ENCODE peak calls at places on chromosome 19, in six cellular contexts. E is IMR-90, A is trophoblast cell, Y is mesendoderm, P is mesenchymal stem cell, M is H1. J is an unnamed sample. For H3K36me3, the result is how much of the 10 kb centered on the place peaks cover.

GRCh38 chr19:50702870-50703829 is 16.5 kb downstream of the SHANK1 start:
- DNase-seq in A (no peak), P (no peak), M (no peak), E (peak), Y (no peak), J (no peak)

GRCh38 chr19:18389095-18389735 is 3.3 kb downstream of the GDF15 start:
- DNase-seq in A (no peak), P (no peak), M (no peak), Y (no peak), E (no peak), J (no peak)

GRCh38 chr19:33208371-33208770 is 14.2 kb downstream of the LRP3 start:
- DNase-seq in M (no peak), P (no peak), A (no peak), Y (no peak), E (no peak), J (no peak)

GRCh38 chr19:457636-458035 is 3.2 kb downstream of the SHC2 start:
- DNase-seq in P (no peak), Y (no peak), A (no peak), M (no peak), E (no peak), J (no peak)

GRCh38 chr19:1363599-1363998 is 20.1 kb upstream of the NDUFS7 start:
- DNase-seq in P (no peak), Y (no peak), A (no peak), E (no peak), M (no peak), J (no peak)

GRCh38 chr19:37467608-37468090 is 405 bp upstream of the ZNF569 start:
- DNase-seq in E (no peak), Y (no peak), P (no peak), A (no peak), M (no peak), J (no peak)

GRCh38 chr19:48713041-48713863 is 6.3 kb downstream of the MAMSTR start:
- DNase-seq in P (peak), A (no peak), M (no peak), Y (peak), E (peak), J (no peak)

GRCh38 chr19:27694361-27695055 is 1518.4 kb downstream of the UQCRFS1 start:
- DNase-seq in Y (no peak), A (no peak), M (no peak), P (no peak), E (no peak), J (no peak)

GRCh38 chr19:23313196-23313595 is 63.0 kb upstream of the ZNF724 start:
- DNase-seq in E (no peak), Y (no peak), A (peak), P (no peak), M (no peak), J (no peak)

GRCh38 chr19:27777726-27778125 is 1435.2 kb downstream of the UQCRFS1 start:
- DNase-seq in A (no peak), M (no peak), Y (peak), E (no peak), P (no peak), J (no peak)

GRCh38 chr19:7921302-7921954 is 1.3 kb downstream of the SNAPC2 start:
- DNase-seq in M (no peak), E (no peak), A (no peak), Y (no peak), P (no peak), J (no peak)

GRCh38 chr19:21604351-21604926 is 99.0 kb downstream of the ZNF429 start:
- DNase-seq in Y (peak), A (no peak), P (peak), E (peak), M (no peak), J (no peak)
- H3K18ac ChIP-seq in Y (no peak), A (no peak), P (no peak), E (no peak), M (no peak), J (no peak)

DNA sequence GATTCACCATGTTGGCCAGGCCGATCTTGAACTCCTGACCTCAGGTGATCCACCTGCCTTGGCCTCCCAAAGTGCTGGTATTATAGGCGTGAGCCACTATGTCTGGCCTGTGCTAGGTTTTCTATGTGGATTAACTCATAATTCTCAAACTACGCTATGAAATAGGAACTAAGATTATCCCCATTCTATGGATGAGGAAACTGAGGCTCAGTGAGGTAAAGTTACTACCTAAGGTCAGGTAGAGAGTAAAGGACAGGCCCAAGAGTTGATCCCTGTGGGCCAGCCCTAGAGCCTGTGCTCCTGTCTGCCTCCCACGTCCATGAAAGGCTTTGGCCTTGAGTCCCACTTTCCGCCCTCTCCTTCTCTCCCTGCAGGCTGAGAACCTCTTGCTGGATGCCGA is 20.0 kb downstream of the MARK4 start:
- DNase-seq in E (no peak), Y (no peak), M (no peak), A (no peak), P (no peak), J (no peak)
- H3K36me3 ChIP-seq in E (under half), Y (under half), M (under half), A (half or more), P (half or more), J (half or more)

GRCh38 chr19:5455367-5456129 is at the start of gene ZNRF4:
- DNase-seq in A (no peak), P (no peak), E (no peak), Y (no peak), M (no peak), J (no peak)

GRCh38 chr19:5454743-5455142 is 474 bp upstream of the ZNRF4 start:
- DNase-seq in A (no peak), M (no peak), Y (no peak), P (no peak), E (no peak), J (no peak)

GRCh38 chr19:5457709-5458108 is 2.5 kb downstream of the ZNRF4 start:
- DNase-seq in A (no peak), Y (peak), P (no peak), M (no peak), E (no peak), J (no peak)

GRCh38 chr19:5456836-5457200 is 1.6 kb downstream of the ZNRF4 start:
- DNase-seq in A (no peak), P (no peak), M (no peak), Y (no peak), E (no peak), J (no peak)

GRCh38 chr19:5456130-5456835 is 1.1 kb downstream of the ZNRF4 start:
- DNase-seq in E (no peak), Y (no peak), M (no peak), P (no peak), A (no peak), J (no peak)
- H3K18ac ChIP-seq in E (no peak), Y (no peak), M (no peak), P (no peak), A (no peak), J (peak)

GRCh38 chr19:2755448-2755705 is 15.6 kb upstream of the SLC39A3 start:
- DNase-seq in E (no peak), Y (no peak), P (no peak), M (no peak), A (no peak), J (no peak)
- H3K36me3 ChIP-seq in E (under half), Y (under half), P (half or more), M (under half), A (half or more), J (half or more)

GRCh38 chr19:12294308-12295158 is at the start of gene ZNF44:
- DNase-seq in E (peak), Y (peak), M (peak), P (peak), A (peak), J (peak)
- H3K18ac ChIP-seq in E (peak), Y (peak), M (peak), P (peak), A (peak), J (peak)

GRCh38 chr19:10278935-10279334 is 7.8 kb upstream of the ICAM4 start:
- DNase-seq in E (no peak), P (no peak), Y (no peak), A (no peak), M (no peak), J (no peak)
- H3K36me3 ChIP-seq in E (under half), P (under half), Y (under half), A (under half), M (under half), J (under half)

DNA sequence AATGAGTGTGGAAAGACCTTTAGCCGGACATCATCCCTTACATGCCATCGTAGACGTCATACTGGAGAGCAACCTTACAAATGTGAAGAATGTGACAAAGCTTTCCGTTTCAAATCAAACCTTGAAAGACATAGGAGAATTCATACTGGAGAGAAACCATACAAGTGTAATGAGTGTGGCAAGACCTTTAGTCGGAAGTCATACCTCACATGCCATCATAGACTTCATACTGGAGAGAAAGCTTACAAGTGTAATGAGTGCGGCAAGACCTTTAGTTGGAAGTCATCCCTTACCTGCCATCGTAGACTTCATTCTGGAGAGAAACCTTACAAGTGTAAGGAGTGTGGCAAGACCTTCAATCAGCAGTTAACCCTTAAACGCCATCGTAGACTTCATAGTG is 11.7 kb upstream of the ZNF813 start:
- DNase-seq in M (no peak), A (no peak), P (no peak), E (no peak), Y (no peak), J (no peak)
- H3K18ac ChIP-seq in M (no peak), A (no peak), P (no peak), E (no peak), Y (no peak), J (no peak)

GRCh38 chr19:41311613-41312012 is 1.6 kb downstream of the CCDC97 start:
- DNase-seq in A (no peak), P (peak), Y (no peak), E (no peak), M (no peak), J (no peak)
- H3K36me3 ChIP-seq in A (under half), P (half or more), Y (under half), E (under half), M (under half), J (half or more)

GRCh38 chr19:12064266-12065099 is at the start of gene ZNF844:
- DNase-seq in P (peak), E (peak), A (peak), Y (peak), M (peak), J (peak)

GRCh38 chr19:12065100-12065538 is 588 bp downstream of the ZNF844 start:
- DNase-seq in A (peak), P (peak), M (no peak), E (peak), Y (peak), J (no peak)
- H3K18ac ChIP-seq in A (no peak), P (no peak), M (no peak), E (peak), Y (peak), J (peak)

J was measured in neuronal stem cell.